ENCODE peak calls at places on chromosomes 2 and 18, in eight cellular contexts. T is Peyer's patch, C is adrenal gland, L is transverse colon, A is psoas muscle, F is kidney, Y is spleen, V is upper lobe of right lung. P is an unnamed sample.
A peak's percentile ranks its signal among the peaks of the same experiment; 100 is the strongest.

GRCh38 chr2:152054593-152054992 is 44.3 kb downstream of the CACNB4 start:
- DNase-seq in C (no peak), F (no peak), L (no peak), Y (no peak), A (no peak), V (no peak), T (no peak), P (no peak)

GRCh38 chr2:207423886-207424285 is 105.9 kb upstream of the CREB1 start:
- DNase-seq in L (no peak), A (no peak), T (no peak), V (no peak), C (no peak), Y (no peak), F (no peak), P (no peak)

GRCh38 chr2:233409286-233409991 is 55.1 kb downstream of the DGKD start:
- DNase-seq in A (no peak), V (no peak), T (peak; percentile 72), L (peak; percentile 72), C (no peak), Y (no peak), F (no peak), P (peak; percentile 77)

GRCh38 chr2:11752906-11753305 is 6.5 kb downstream of the LPIN1 start:
- DNase-seq in T (no peak), L (no peak), A (no peak), Y (no peak), F (no peak), V (no peak), C (no peak), P (no peak)

GRCh38 chr2:7634370-7634769 is 717.2 kb downstream of the RNF144A start:
- DNase-seq in F (no peak), Y (no peak), T (no peak), V (no peak), C (no peak), A (no peak), L (no peak), P (no peak)

GRCh38 chr2:217551229-217551909 is 451.4 kb downstream of the TNS1 start:
- DNase-seq in T (no peak), Y (no peak), C (peak; percentile 39), V (no peak), F (no peak), A (no peak), L (no peak), P (no peak)

GRCh38 chr2:40625849-40626248 is 174.0 kb upstream of the SLC8A1 start:
- DNase-seq in A (no peak), F (no peak), V (no peak), T (no peak), L (no peak), C (no peak), Y (no peak), P (no peak)

GRCh38 chr2:232387451-232388171 is 9.1 kb downstream of the ALPP start:
- DNase-seq in A (no peak), F (no peak), C (no peak), T (no peak), V (peak; percentile 69), Y (no peak), L (no peak), P (no peak)

GRCh38 chr2:121790276-121790956 is 35.0 kb downstream of the TSN start:
- DNase-seq in T (no peak), V (no peak), L (no peak), A (no peak), C (no peak), F (no peak), Y (no peak), P (no peak)

GRCh38 chr18:68494802-68495560 is 219.9 kb downstream of the TMX3 start:
- DNase-seq in A (no peak), F (no peak), C (no peak), T (no peak), V (no peak), L (no peak), Y (no peak), P (no peak)

GRCh38 chr2:226077031-226077430 is 677.5 kb downstream of the NYAP2 start:
- DNase-seq in L (no peak), A (no peak), C (no peak), V (no peak), T (no peak), F (no peak), Y (no peak), P (no peak)

GRCh38 chr2:71813801-71814470 is 333.7 kb downstream of the CYP26B1 start:
- DNase-seq in V (no peak), T (no peak), Y (no peak), C (no peak), A (no peak), L (no peak), F (no peak), P (no peak)

GRCh38 chr2:237674731-237675276 is 47.4 kb downstream of the LRRFIP1 start:
- DNase-seq in C (peak; percentile 74), F (peak; percentile 95), L (peak; percentile 88), A (peak; percentile 87), V (peak; percentile 94), Y (peak; percentile 98), T (peak; percentile 94), P (peak; percentile 87)
- TF ChIP-seq CTCF in C (peak; percentile 16), F (no peak), L (no peak), A (peak; percentile 7), V (no peak), Y (peak; percentile 19), T (peak; percentile 15), P (no peak)

GRCh38 chr2:81078102-81078501 is 773.5 kb upstream of the LRRTM1 start:
- DNase-seq in T (no peak), Y (no peak), C (no peak), A (no peak), L (no peak), V (no peak), F (no peak), P (no peak)

GRCh38 chr2:81078631-81079030 is 774.1 kb upstream of the LRRTM1 start:
- DNase-seq in T (no peak), A (no peak), C (no peak), F (no peak), L (no peak), Y (no peak), V (no peak), P (no peak)

GRCh38 chr2:81087646-81088045 is 783.1 kb upstream of the LRRTM1 start:
- DNase-seq in F (no peak), C (no peak), L (no peak), V (no peak), Y (no peak), A (no peak), T (no peak), P (no peak)

GRCh38 chr2:81084101-81084500 is 779.5 kb upstream of the LRRTM1 start:
- DNase-seq in T (no peak), V (no peak), Y (no peak), F (no peak), L (no peak), C (no peak), A (no peak), P (no peak)
- H3K9me3 ChIP-seq in T (no peaks in the 10 kb centered on the region), V (peaks cover 6% of the 10 kb centered on the region), Y (peaks cover 28% of the 10 kb centered on the region), F (no peaks in the 10 kb centered on the region), L (no peaks in the 10 kb centered on the region), C (no peaks in the 10 kb centered on the region), A (no peaks in the 10 kb centered on the region), P (no peaks in the 10 kb centered on the region)

GRCh38 chr2:9570182-9571060 is 14.8 kb upstream of the ADAM17 start:
- DNase-seq in F (no peak), V (no peak), Y (no peak), C (no peak), A (no peak), L (no peak), T (no peak), P (no peak)
- TF ChIP-seq CTCF in F (no peak), V (no peak), Y (no peak), C (no peak), A (no peak), L (no peak), T (no peak), P (no peak)

GRCh38 chr2:118521960-118522359 is 325.5 kb downstream of the EN1 start:
- DNase-seq in F (no peak), V (no peak), Y (no peak), T (no peak), C (no peak), L (no peak), A (no peak), P (no peak)

GRCh38 chr2:118523761-118524160 is 323.7 kb downstream of the EN1 start:
- DNase-seq in V (no peak), F (no peak), T (no peak), Y (no peak), A (no peak), C (no peak), L (no peak), P (no peak)

GRCh38 chr2:118524911-118525310 is 322.5 kb downstream of the EN1 start:
- DNase-seq in C (no peak), A (no peak), F (no peak), T (no peak), V (no peak), Y (no peak), L (no peak), P (no peak)

DNA sequence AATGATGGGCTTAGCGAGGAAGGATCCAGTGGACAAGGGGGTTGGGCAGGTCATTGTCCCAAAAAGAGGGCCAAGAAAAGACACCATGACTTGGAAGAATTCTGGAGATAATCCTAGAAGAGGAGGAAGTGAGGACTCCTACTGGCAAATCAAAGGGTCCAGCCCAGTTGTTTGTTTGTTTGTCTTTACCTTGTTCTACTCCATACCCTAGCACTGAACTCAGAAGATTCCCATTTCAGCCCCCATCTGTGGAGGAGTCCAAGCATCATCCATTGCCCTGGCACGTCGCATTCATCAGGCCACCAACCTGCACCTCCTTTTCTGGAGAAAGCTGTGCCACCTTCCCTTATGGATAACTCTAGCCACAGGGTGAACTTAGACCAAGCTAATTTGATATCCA is 326.2 kb downstream of the EN1 start:
- DNase-seq in L (no peak), F (no peak), V (no peak), T (no peak), A (no peak), Y (no peak), C (no peak), P (no peak)
- H3K9me3 ChIP-seq in L (no peaks in the 10 kb centered on the region), F (peaks cover 3% of the 10 kb centered on the region), V (no peaks in the 10 kb centered on the region), T (no peaks in the 10 kb centered on the region), A (peaks cover 6% of the 10 kb centered on the region), Y (peaks cover 45% of the 10 kb centered on the region), C (peaks cover 7% of the 10 kb centered on the region), P (no peaks in the 10 kb centered on the region)

GRCh38 chr18:72544092-72544886 is at the start of gene CBLN2:
- DNase-seq in V (peak; percentile 79), L (peak; percentile 26), C (peak; percentile 34), T (no peak), Y (peak; percentile 81), F (peak; percentile 69), A (no peak), P (peak; percentile 36)
- TF ChIP-seq CTCF in V (peak; percentile 54), L (peak; percentile 40), C (peak; percentile 54), T (peak; percentile 25), Y (peak; percentile 5), F (peak; percentile 62), A (no peak), P (no peak)

GRCh38 chr2:22729466-22729865 is 655.5 kb upstream of the KLHL29 start:
- DNase-seq in A (no peak), T (no peak), V (no peak), C (no peak), L (no peak), Y (no peak), F (no peak), P (no peak)
- H3K9me3 ChIP-seq in A (peaks cover 2% of the 10 kb centered on the region), T (no peaks in the 10 kb centered on the region), V (no peaks in the 10 kb centered on the region), C (peaks cover 7% of the 10 kb centered on the region), L (no peaks in the 10 kb centered on the region), Y (peaks cover 43% of the 10 kb centered on the region), F (no peaks in the 10 kb centered on the region), P (no peaks in the 10 kb centered on the region)

P was measured in colonic mucosa.